ENCODE peak calls at places on chromosomes 3 and 15, in four cellular contexts. One of them, this sample, is unnamed.

GRCh38 chr3:133868758-133869429 is 26.8 kb downstream of the RAB6B start:
- DNase-seq in A549: no peak
- DNase-seq in IMR-90: no peak
- DNase-seq in GM12878: no peak
- DNase-seq in this sample: no peak

GRCh38 chr15:81254277-81255265 is 57.9 kb downstream of the IL16 start:
- DNase-seq in A549: no peak
- DNase-seq in GM12878: no peak
- DNase-seq in IMR-90: peak
- DNase-seq in this sample: no peak

GRCh38 chr3:65110661-65111060 is 422.9 kb upstream of the ADAMTS9 start:
- DNase-seq in A549: no peak
- DNase-seq in IMR-90: no peak
- DNase-seq in GM12878: no peak
- DNase-seq in this sample: no peak

GRCh38 chr15:85128636-85129035 is 147.0 kb downstream of the PDE8A start:
- DNase-seq in A549: no peak
- DNase-seq in GM12878: no peak
- DNase-seq in IMR-90: no peak
- DNase-seq in this sample: no peak

GRCh38 chr3:122760457-122761271 is 33.0 kb downstream of the HSPBAP1 start:
- DNase-seq in A549: no peak
- DNase-seq in GM12878: no peak
- DNase-seq in IMR-90: no peak
- DNase-seq in this sample: no peak

GRCh38 chr3:25855281-25855680 is 65.4 kb downstream of the OXSM start:
- DNase-seq in A549: no peak
- DNase-seq in GM12878: no peak
- DNase-seq in IMR-90: peak
- DNase-seq in this sample: no peak

GRCh38 chr3:163218336-163218735 is 1721.7 kb downstream of the OTOL1 start:
- DNase-seq in A549: no peak
- DNase-seq in GM12878: no peak
- DNase-seq in IMR-90: no peak
- DNase-seq in this sample: no peak

GRCh38 chr15:53757906-53758305 is 1.6 kb downstream of the WDR72 start:
- DNase-seq in IMR-90: no peak
- DNase-seq in GM12878: no peak
- DNase-seq in A549: no peak
- DNase-seq in this sample: no peak

GRCh38 chr3:144557515-144557914 is 585.9 kb downstream of the DIPK2A start:
- DNase-seq in GM12878: no peak
- DNase-seq in A549: no peak
- DNase-seq in IMR-90: no peak
- DNase-seq in this sample: no peak
- TF ChIP-seq ELK1 in GM12878: no peak
- TF ChIP-seq ELK1 in A549: no peak
- TF ChIP-seq ELK1 in IMR-90: no peak
- TF ChIP-seq ELK1 in this sample: no peak

GRCh38 chr3:104908761-104909160 is 457.9 kb upstream of the ALCAM start:
- DNase-seq in A549: no peak
- DNase-seq in GM12878: no peak
- DNase-seq in IMR-90: no peak
- DNase-seq in this sample: no peak

GRCh38 chr3:104906001-104906639 is 460.6 kb upstream of the ALCAM start:
- DNase-seq in IMR-90: no peak
- DNase-seq in A549: no peak
- DNase-seq in GM12878: no peak
- DNase-seq in this sample: no peak

GRCh38 chr3:104909188-104909587 is 457.5 kb upstream of the ALCAM start:
- DNase-seq in IMR-90: peak
- DNase-seq in A549: peak
- DNase-seq in GM12878: no peak
- DNase-seq in this sample: no peak

GRCh38 chr3:104909721-104910120 is 457.0 kb upstream of the ALCAM start:
- DNase-seq in GM12878: no peak
- DNase-seq in A549: no peak
- DNase-seq in IMR-90: peak
- DNase-seq in this sample: no peak

GRCh38 chr3:104907507-104907906 is 459.2 kb upstream of the ALCAM start:
- DNase-seq in A549: no peak
- DNase-seq in IMR-90: peak
- DNase-seq in GM12878: no peak
- DNase-seq in this sample: no peak
- TF ChIP-seq RFX5 in A549: no peak
- TF ChIP-seq RFX5 in IMR-90: no peak
- TF ChIP-seq RFX5 in GM12878: no peak
- TF ChIP-seq RFX5 in this sample: no peak

GRCh38 chr15:24954783-24955548 is at the start of the genes SNRPN and SNURF:
- DNase-seq in IMR-90: peak
- DNase-seq in A549: peak
- DNase-seq in GM12878: peak
- DNase-seq in this sample: no peak
- TF ChIP-seq ELK1 in IMR-90: no peak
- TF ChIP-seq ELK1 in A549: no peak
- TF ChIP-seq ELK1 in GM12878: no peak
- TF ChIP-seq ELK1 in this sample: no peak

GRCh38 chr3:39379778-39380155 is 3.4 kb upstream of the SLC25A38 start:
- DNase-seq in GM12878: no peak
- DNase-seq in IMR-90: no peak
- DNase-seq in A549: no peak
- DNase-seq in this sample: no peak
- TF ChIP-seq RFX5 in GM12878: no peak
- TF ChIP-seq RFX5 in IMR-90: no peak
- TF ChIP-seq RFX5 in A549: no peak
- TF ChIP-seq RFX5 in this sample: no peak

GRCh38 chr3:8891774-8892173 is 71.5 kb downstream of the RAD18 start:
- DNase-seq in GM12878: no peak
- DNase-seq in IMR-90: no peak
- DNase-seq in A549: no peak
- DNase-seq in this sample: no peak
- TF ChIP-seq ELK1 in GM12878: no peak
- TF ChIP-seq ELK1 in IMR-90: no peak
- TF ChIP-seq ELK1 in A549: no peak
- TF ChIP-seq ELK1 in this sample: no peak

GRCh38 chr15:49888341-49888693 is 230.7 kb downstream of the ATP8B4 start:
- DNase-seq in IMR-90: no peak
- DNase-seq in A549: no peak
- DNase-seq in GM12878: no peak
- DNase-seq in this sample: no peak

GRCh38 chr15:49888727-49889126 is 230.3 kb downstream of the ATP8B4 start:
- DNase-seq in A549: no peak
- DNase-seq in GM12878: no peak
- DNase-seq in IMR-90: no peak
- DNase-seq in this sample: no peak

GRCh38 chr15:49889525-49889924 is 229.5 kb downstream of the ATP8B4 start:
- DNase-seq in A549: no peak
- DNase-seq in IMR-90: no peak
- DNase-seq in GM12878: no peak
- DNase-seq in this sample: no peak

GRCh38 chr15:49890689-49891088 is 228.3 kb downstream of the ATP8B4 start:
- DNase-seq in A549: no peak
- DNase-seq in GM12878: no peak
- DNase-seq in IMR-90: no peak
- DNase-seq in this sample: no peak

DNA sequence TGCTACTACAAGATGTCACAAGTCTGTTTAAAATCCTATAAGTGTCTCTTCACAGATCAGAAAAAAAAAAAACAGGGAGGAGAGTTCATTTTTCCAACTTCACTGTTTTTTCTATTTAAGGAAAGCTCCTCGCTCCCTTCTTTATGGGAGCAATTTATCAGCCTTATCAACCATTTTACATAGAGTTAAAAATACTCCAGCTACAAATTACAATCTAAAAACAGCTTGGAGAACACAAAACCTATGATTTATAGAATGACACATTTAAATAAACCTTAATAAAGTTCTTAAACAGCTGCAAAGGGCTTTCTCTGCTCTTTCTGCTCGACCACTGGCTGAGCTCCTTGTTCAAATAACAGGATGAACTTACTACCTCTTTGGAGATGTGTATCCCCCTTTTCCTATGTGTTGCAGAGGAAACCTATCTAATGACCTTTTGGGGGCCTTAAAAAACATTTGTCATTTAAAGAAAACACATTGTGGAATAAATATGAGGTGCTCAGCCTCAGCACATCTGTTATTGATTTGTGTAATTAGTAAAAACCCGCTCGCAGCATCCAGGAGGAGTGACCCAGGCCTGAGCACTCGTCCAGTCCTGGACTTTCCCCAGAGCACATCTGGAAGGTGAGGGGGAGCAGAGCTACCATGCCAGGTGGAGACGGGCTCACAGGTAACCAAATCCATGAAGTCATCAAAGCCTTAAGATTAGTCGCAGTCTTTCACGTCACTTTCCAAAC is 231.3 kb downstream of the ATP8B4 start:
- DNase-seq in GM12878: no peak
- DNase-seq in IMR-90: no peak
- DNase-seq in A549: no peak
- DNase-seq in this sample: no peak
- TF ChIP-seq RFX5 in GM12878: no peak
- TF ChIP-seq RFX5 in IMR-90: no peak
- TF ChIP-seq RFX5 in A549: no peak
- TF ChIP-seq RFX5 in this sample: no peak